ENCODE peak calls at places on chromosomes 13 and 19, in seven cellular contexts. U is AG09309, Y is upper lobe of right lung, I is IMR-90, B is HFF-Myc, H is adrenal gland, K is neural progenitor cell. Z is an unnamed sample.

GRCh38 chr19:50432221-50432626 is 468 bp upstream of the MYBPC2 start:
- DNase-seq in U (no peak), Y (no peak), I (no peak), B (no peak), H (no peak), K (peak), Z (no peak)

GRCh38 chr19:2254052-2254872 is 2.0 kb downstream of the JSRP1 start:
- DNase-seq in U (no peak), Y (no peak), I (peak), B (no peak), H (peak), K (peak), Z (no peak)

GRCh38 chr13:68078457-68078856 is 848.3 kb upstream of the PCDH9 start:
- DNase-seq in U (no peak), Y (no peak), I (no peak), B (no peak), H (no peak), K (no peak), Z (no peak)

GRCh38 chr19:17302391-17303166 is 646 bp downstream of the ABHD8 start:
- DNase-seq in U (no peak), Y (peak), I (no peak), B (no peak), H (no peak), K (peak), Z (no peak)

GRCh38 chr13:80262051-80262695 is 78.8 kb downstream of the SPRY2 start:
- DNase-seq in U (no peak), Y (no peak), I (no peak), B (no peak), H (no peak), K (no peak), Z (no peak)

GRCh38 chr13:34620073-34620858 is 321.8 kb upstream of the NBEA start:
- DNase-seq in U (no peak), Y (no peak), I (no peak), B (no peak), H (no peak), K (no peak), Z (no peak)

GRCh38 chr13:101707659-101708058 is 255.2 kb downstream of the ITGBL1 start:
- DNase-seq in U (no peak), Y (no peak), I (no peak), B (no peak), H (no peak), K (no peak), Z (no peak)

GRCh38 chr13:52158629-52159158 is 703 bp downstream of the NEK3 start:
- DNase-seq in U (no peak), Y (no peak), I (peak), B (no peak), H (no peak), K (no peak), Z (no peak)

GRCh38 chr19:6868341-6868740 is 19.0 kb upstream of the ADGRE1 start:
- DNase-seq in U (no peak), Y (no peak), I (no peak), B (no peak), H (no peak), K (no peak), Z (no peak)

GRCh38 chr13:112773601-112774447 is 84.0 kb downstream of the ATP11A start:
- DNase-seq in U (no peak), Y (no peak), I (no peak), B (no peak), H (no peak), K (no peak), Z (no peak)

GRCh38 chr19:40614595-40615411 is 13.6 kb downstream of the LTBP4 start:
- DNase-seq in U (peak), Y (peak), I (peak), B (peak), H (peak), K (peak), Z (peak)

GRCh38 chr13:50241479-50241878 is 226.2 kb downstream of the KCNRG start:
- DNase-seq in U (no peak), Y (no peak), I (no peak), B (no peak), H (no peak), K (no peak), Z (no peak)

GRCh38 chr13:101267656-101268055 is 148.7 kb downstream of the NALCN start:
- DNase-seq in U (peak), Y (no peak), I (no peak), B (no peak), H (no peak), K (no peak), Z (no peak)

GRCh38 chr19:41939861-41940442 is 11.7 kb upstream of the ERFL start:
- DNase-seq in U (no peak), Y (peak), I (no peak), B (no peak), H (no peak), K (peak), Z (no peak)

GRCh38 chr13:39025433-39025839 is 12.5 kb downstream of the PROSER1 start:
- DNase-seq in U (no peak), Y (no peak), I (no peak), B (no peak), H (no peak), K (no peak), Z (no peak)

GRCh38 chr13:57286511-57287098 is 119.6 kb downstream of the PRR20E start:
- DNase-seq in U (no peak), Y (no peak), I (no peak), B (no peak), H (no peak), K (peak), Z (no peak)

GRCh38 chr13:25973085-25973484 is 78.7 kb downstream of the SHISA2 start:
- DNase-seq in U (no peak), Y (no peak), I (no peak), B (no peak), H (no peak), K (peak), Z (no peak)

GRCh38 chr13:33931397-33931987 is 113.5 kb downstream of the RFC3 start:
- DNase-seq in U (peak), Y (no peak), I (peak), B (peak), H (no peak), K (peak), Z (no peak)

GRCh38 chr19:52369463-52370340 is at the start of gene ZNF880:
- DNase-seq in U (peak), Y (peak), I (peak), B (peak), H (peak), K (peak), Z (peak)

DNA sequence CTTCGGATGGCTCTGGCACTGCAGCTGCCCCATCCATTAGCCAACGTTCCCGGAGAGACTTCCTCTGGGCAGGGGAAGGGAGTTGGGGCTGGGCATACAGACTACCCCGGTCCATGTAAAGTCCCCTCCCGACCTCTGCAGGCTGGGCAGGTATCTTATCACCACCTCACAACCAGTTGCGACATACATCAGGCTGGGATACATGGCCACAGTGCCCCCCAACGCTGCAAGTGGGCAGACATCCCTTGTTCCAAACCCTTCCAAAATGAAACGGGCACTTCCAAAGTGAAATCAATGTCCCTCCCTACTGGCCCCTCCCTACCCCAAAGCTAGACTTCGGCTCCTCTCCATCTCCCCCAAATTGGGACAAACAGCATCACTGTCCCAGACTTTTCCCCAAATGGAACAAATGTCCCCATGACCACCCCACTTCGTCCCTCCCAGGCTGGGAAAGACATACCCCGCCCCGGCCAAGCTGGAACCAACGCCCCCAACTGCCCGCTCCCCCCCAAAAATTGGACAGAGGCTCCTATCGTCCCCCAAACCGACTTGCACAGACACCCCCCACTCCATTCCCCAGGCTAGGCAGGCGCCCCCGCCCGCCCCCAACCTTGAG is 5.0 kb downstream of the PALM3 start:
- DNase-seq in U (no peak), Y (no peak), I (no peak), B (no peak), H (no peak), K (no peak), Z (no peak)
- TF ChIP-seq CTCF in U (no peak), Y (no peak), I (no peak), B (no peak), H (no peak), K (no peak), Z (no peak)

GRCh38 chr19:35088514-35088913 is 27.1 kb upstream of the FXYD3 start:
- DNase-seq in U (peak), Y (no peak), I (peak), B (peak), H (no peak), K (no peak), Z (no peak)
- TF ChIP-seq CTCF in U (no peak), Y (no peak), I (no peak), B (no peak), H (no peak), K (no peak), Z (no peak)

GRCh38 chr13:64371045-64371444 is 2859.1 kb downstream of the PCDH9 start:
- DNase-seq in U (no peak), Y (no peak), I (peak), B (peak), H (no peak), K (no peak), Z (no peak)
- TF ChIP-seq CTCF in U (no peak), Y (no peak), I (no peak), B (no peak), H (no peak), K (no peak), Z (no peak)

GRCh38 chr13:73767191-73767741 is 366.9 kb downstream of the KLF12 start:
- DNase-seq in U (no peak), Y (no peak), I (peak), B (no peak), H (no peak), K (peak), Z (no peak)

GRCh38 chr13:73765651-73766384 is 368.4 kb downstream of the KLF12 start:
- DNase-seq in U (no peak), Y (peak), I (peak), B (peak), H (peak), K (peak), Z (peak)

GRCh38 chr13:73772449-73773186 is 361.6 kb downstream of the KLF12 start:
- DNase-seq in U (no peak), Y (no peak), I (no peak), B (no peak), H (no peak), K (no peak), Z (no peak)

DNA sequence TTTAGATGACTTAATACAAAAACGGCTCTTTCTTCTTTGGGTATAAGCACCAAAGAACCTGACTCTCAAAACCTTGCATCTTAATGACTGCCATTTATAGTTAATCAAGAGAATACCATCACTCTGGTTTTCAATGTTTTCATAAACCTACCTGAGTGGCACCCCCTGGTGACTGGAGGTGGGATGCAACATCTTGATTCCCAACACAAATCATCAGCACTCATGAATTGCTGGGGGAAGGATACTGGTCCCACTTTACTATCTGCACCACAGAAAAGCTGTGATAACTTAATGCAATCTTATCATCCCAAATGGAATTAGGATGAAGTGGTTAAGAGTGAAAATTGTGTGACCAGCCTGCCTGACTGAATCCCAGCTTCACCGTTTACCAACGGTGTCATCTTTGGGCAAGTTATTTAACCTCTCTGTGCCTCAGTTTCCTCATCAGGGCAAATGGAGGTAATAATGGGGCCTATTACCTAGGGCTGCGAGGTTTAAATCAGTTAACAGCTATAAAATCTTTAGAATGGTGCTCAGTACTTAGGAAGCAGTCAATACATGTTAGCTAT is 366.4 kb downstream of the KLF12 start:
- DNase-seq in U (no peak), Y (no peak), I (no peak), B (no peak), H (no peak), K (peak), Z (no peak)
- TF ChIP-seq CTCF in U (peak), Y (peak), I (peak), B (peak), H (no peak), K (peak), Z (no peak)

DNA sequence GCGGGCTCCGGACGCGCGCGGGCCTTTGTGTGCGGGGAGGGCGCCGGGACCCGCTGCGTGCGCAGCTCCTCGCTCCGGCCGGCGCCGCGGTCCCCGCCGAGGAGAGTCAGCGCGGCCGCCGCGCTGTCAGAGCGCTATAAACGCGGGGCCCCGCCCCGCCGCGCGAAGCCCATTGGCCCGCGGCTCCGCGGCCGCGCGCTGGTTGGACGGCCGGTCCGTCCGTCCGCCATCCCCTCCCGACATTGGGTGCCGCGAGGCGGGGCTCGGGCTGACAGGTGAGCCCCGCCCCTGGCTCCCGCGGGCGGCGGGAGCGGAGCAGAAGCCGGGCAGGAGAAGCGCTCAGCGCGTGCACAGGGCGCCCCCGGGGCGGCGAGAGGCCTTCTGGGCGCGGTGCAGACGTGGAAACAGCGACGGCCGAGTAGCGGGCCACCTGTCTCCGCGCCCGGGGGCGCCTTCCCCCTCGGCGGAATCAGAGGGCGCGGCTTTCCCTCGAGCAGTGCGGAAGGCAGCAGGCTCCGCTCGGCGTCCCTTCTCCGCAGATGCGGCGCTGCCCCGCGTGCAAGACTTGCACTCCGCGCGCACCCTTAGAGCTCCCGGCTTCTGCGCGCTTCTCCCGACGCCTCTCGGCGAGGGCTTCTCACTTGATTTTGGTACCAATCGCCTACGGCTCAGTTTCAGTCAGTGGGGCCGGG is at the start of gene EFNB2:
- DNase-seq in U (peak), Y (peak), I (peak), B (no peak), H (peak), K (peak), Z (no peak)
- TF ChIP-seq CTCF in U (no peak), Y (no peak), I (peak), B (no peak), H (no peak), K (no peak), Z (no peak)

DNA sequence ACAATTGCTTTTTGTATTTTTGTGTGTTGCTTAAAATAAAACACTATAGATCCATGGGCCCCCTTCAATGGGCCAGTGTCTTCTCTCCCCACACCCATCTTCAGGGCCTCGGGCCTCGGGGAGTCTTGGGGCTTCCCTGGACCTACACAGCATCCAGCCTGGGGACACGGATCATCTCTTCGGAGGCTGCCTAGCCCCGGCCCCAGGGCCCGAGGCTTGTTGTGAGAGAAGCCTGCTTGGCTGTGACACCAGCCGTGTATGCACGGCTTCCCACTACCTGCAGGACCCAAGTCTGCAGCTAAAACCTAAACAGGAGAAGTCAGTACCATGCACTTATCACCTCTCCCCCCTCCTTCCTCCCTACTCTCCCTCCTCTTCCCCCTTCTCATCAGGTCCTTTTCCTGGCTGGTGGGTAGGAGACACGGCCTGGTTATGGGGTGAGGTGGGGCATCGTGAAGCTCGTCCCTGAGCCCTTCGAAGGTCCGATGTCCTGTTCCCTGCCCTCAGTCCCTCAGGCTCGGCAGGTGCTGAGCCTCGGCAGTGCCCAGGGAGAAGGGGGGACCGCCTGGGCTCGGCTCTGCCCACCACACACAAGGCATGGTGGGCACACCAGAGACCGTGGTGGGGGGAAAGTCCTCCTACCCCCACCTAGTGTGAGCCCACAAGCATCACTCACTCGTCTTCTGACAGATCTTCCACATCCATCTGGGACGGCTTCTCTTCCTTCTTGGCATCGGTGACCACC is 9.5 kb downstream of the C13orf46 start:
- DNase-seq in U (no peak), Y (peak), I (no peak), B (no peak), H (no peak), K (no peak), Z (no peak)
- TF ChIP-seq CTCF in U (no peak), Y (no peak), I (no peak), B (no peak), H (no peak), K (no peak), Z (no peak)

GRCh38 chr13:28636078-28636477 is 22.9 kb upstream of the POMP start:
- DNase-seq in U (peak), Y (no peak), I (peak), B (no peak), H (no peak), K (no peak), Z (no peak)

GRCh38 chr13:28640861-28641599 is 17.9 kb upstream of the POMP start:
- DNase-seq in U (no peak), Y (no peak), I (no peak), B (no peak), H (no peak), K (no peak), Z (no peak)

GRCh38 chr13:28636677-28637317 is 22.1 kb upstream of the POMP start:
- DNase-seq in U (peak), Y (no peak), I (peak), B (peak), H (peak), K (peak), Z (no peak)

GRCh38 chr13:28638756-28639155 is 20.2 kb upstream of the POMP start:
- DNase-seq in U (no peak), Y (no peak), I (no peak), B (no peak), H (no peak), K (no peak), Z (no peak)

DNA sequence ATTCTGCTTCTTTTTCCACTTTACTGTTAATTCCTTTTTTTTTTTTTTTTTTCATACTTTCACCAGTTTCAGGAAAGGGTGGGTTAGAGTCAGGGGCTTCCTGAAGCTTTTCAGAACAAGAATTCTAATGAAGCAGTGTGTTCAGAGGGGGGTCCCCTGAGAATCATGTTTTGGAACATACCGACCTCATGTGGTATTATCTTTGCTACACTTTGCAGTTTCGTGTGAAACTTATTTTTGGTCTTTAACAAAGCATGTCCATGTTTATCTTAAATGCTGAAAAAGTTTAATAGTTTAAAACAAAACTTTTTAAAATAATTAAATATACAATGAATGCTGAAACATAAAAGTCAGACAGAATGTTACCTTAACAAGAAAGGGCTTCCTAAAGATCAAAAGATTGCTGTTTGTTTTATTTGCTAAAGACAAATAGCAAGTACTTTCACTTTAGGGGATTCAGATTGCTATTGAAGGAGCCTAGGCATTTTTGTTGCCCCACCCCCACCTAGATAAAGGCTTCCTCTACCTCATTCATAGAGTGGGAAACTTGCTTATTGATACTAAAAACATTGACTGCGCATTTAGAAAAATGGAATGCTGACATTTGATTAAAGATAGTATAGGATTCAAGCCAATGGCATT is 21.1 kb upstream of the POMP start:
- DNase-seq in U (no peak), Y (no peak), I (no peak), B (no peak), H (no peak), K (no peak), Z (no peak)
- TF ChIP-seq CTCF in U (no peak), Y (no peak), I (no peak), B (no peak), H (no peak), K (no peak), Z (no peak)

GRCh38 chr13:43230989-43231388 is 207.6 kb downstream of the DNAJC15 start:
- DNase-seq in U (no peak), Y (no peak), I (no peak), B (no peak), H (no peak), K (no peak), Z (no peak)

GRCh38 chr13:43232144-43232840 is 208.9 kb downstream of the DNAJC15 start:
- DNase-seq in U (no peak), Y (no peak), I (no peak), B (no peak), H (no peak), K (no peak), Z (no peak)

GRCh38 chr13:43232866-43233265 is 209.5 kb downstream of the DNAJC15 start:
- DNase-seq in U (peak), Y (no peak), I (peak), B (peak), H (no peak), K (no peak), Z (no peak)

GRCh38 chr13:43227721-43228120 is 204.3 kb downstream of the DNAJC15 start:
- DNase-seq in U (no peak), Y (no peak), I (peak), B (no peak), H (no peak), K (no peak), Z (no peak)

DNA sequence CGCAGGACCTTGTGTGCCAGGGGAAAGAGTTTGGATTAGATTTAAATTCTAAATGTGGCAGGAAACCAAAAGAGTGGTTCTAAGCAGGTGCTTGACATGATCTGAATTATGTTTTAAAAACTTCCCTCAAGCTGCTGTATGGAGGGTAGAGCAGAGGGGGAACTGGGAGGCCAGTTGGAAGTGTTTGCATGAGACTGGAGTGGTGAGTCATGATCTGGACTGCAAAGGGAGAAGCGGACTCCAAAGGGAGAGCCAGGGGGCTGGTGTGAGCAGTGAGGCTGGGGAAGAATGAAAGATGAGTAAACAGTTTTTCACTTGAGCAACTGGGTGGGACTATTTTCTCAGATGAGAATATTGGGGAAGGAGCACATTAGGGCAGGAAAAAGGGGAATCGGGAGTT is 206.1 kb downstream of the DNAJC15 start:
- DNase-seq in U (peak), Y (no peak), I (peak), B (no peak), H (no peak), K (no peak), Z (no peak)
- TF ChIP-seq CTCF in U (peak), Y (no peak), I (no peak), B (no peak), H (no peak), K (no peak), Z (no peak)

GRCh38 chr19:9847087-9847671 is 12.1 kb downstream of the PIN1 start:
- DNase-seq in U (peak), Y (no peak), I (peak), B (peak), H (peak), K (peak), Z (peak)
- TF ChIP-seq CTCF in U (peak), Y (peak), I (peak), B (peak), H (peak), K (peak), Z (no peak)

Z was measured in omental fat pad.